ENCODE peak calls at places on chromosomes 4 and X, in four cellular contexts. One of them, this sample, is unnamed.

GRCh38 chr4:106114284-106114683 is 201.7 kb downstream of the TBCK start:
- DNase-seq in WTC11: no peak
- DNase-seq in K562: no peak
- DNase-seq in HepG2: no peak
- DNase-seq in this sample: no peak

GRCh38 chr4:5191831-5192230 is 140.6 kb downstream of the STK32B start:
- DNase-seq in WTC11: no peak
- DNase-seq in K562: no peak
- DNase-seq in HepG2: no peak
- DNase-seq in this sample: no peak

GRCh38 chrX:21529771-21530170 is 128.4 kb downstream of the KLHL34 start:
- DNase-seq in WTC11: no peak
- DNase-seq in K562: no peak
- DNase-seq in HepG2: no peak
- DNase-seq in this sample: no peak

GRCh38 chr4:123110147-123110546 is 187.8 kb upstream of the NUDT6 start:
- DNase-seq in WTC11: no peak
- DNase-seq in K562: no peak
- DNase-seq in HepG2: no peak
- DNase-seq in this sample: no peak

GRCh38 chr4:123444298-123444731 is 47.7 kb downstream of the SPRY1 start:
- DNase-seq in WTC11: peak
- DNase-seq in K562: peak
- DNase-seq in HepG2: peak
- DNase-seq in this sample: peak

GRCh38 chr4:121164291-121164690 is at the start of gene TNIP3:
- DNase-seq in WTC11: no peak
- DNase-seq in K562: no peak
- DNase-seq in HepG2: no peak
- DNase-seq in this sample: no peak

GRCh38 chrX:3699841-3700381 is 13.5 kb downstream of the PRKX start:
- DNase-seq in WTC11: no peak
- DNase-seq in K562: no peak
- DNase-seq in HepG2: no peak
- DNase-seq in this sample: no peak

GRCh38 chr4:95231713-95232112 is 317.1 kb downstream of the UNC5C start:
- DNase-seq in WTC11: no peak
- DNase-seq in K562: no peak
- DNase-seq in HepG2: no peak
- DNase-seq in this sample: peak

GRCh38 chrX:16476009-16476408 is 173.9 kb upstream of the S100G start:
- DNase-seq in WTC11: no peak
- DNase-seq in K562: no peak
- DNase-seq in HepG2: no peak
- DNase-seq in this sample: no peak

GRCh38 chr4:128649575-128650205 is 159.8 kb upstream of the JADE1 start:
- DNase-seq in WTC11: no peak
- DNase-seq in K562: no peak
- DNase-seq in HepG2: peak
- DNase-seq in this sample: no peak

GRCh38 chr4:10731690-10732089 is 47.1 kb upstream of the CLNK start:
- DNase-seq in WTC11: no peak
- DNase-seq in K562: no peak
- DNase-seq in HepG2: no peak
- DNase-seq in this sample: no peak

GRCh38 chr4:62676962-62677361 is 1476.8 kb downstream of the ADGRL3 start:
- DNase-seq in WTC11: no peak
- DNase-seq in K562: no peak
- DNase-seq in HepG2: no peak
- DNase-seq in this sample: no peak

GRCh38 chrX:133053854-133054565 is 42.9 kb downstream of the USP26 start:
- DNase-seq in WTC11: no peak
- DNase-seq in K562: no peak
- DNase-seq in HepG2: no peak
- DNase-seq in this sample: no peak

GRCh38 chr4:74056858-74057562 is 18.5 kb upstream of the CXCL3 start:
- DNase-seq in WTC11: no peak
- DNase-seq in K562: peak
- DNase-seq in HepG2: no peak
- DNase-seq in this sample: no peak

GRCh38 chr4:95580226-95580625 is 31.5 kb upstream of the UNC5C start:
- DNase-seq in WTC11: peak
- DNase-seq in K562: no peak
- DNase-seq in HepG2: no peak
- DNase-seq in this sample: no peak

GRCh38 chrX:77785400-77785745 is 643 bp downstream of the ATRX start:
- DNase-seq in WTC11: peak
- DNase-seq in K562: peak
- DNase-seq in HepG2: no peak
- DNase-seq in this sample: peak

GRCh38 chrX:10769165-10769564 is 148.8 kb upstream of the MID1 start:
- DNase-seq in WTC11: no peak
- DNase-seq in K562: peak
- DNase-seq in HepG2: no peak
- DNase-seq in this sample: peak

GRCh38 chrX:41419082-41419481 is 28.1 kb upstream of the NYX start:
- DNase-seq in WTC11: no peak
- DNase-seq in K562: no peak
- DNase-seq in HepG2: no peak
- DNase-seq in this sample: no peak

GRCh38 chr4:58225460-58225859 is 1115.3 kb upstream of the IGFBP7 start:
- DNase-seq in WTC11: no peak
- DNase-seq in K562: no peak
- DNase-seq in HepG2: no peak
- DNase-seq in this sample: no peak

GRCh38 chr4:53508446-53508845 is 82.8 kb downstream of the LNX1 start:
- DNase-seq in WTC11: no peak
- DNase-seq in K562: peak
- DNase-seq in HepG2: peak
- DNase-seq in this sample: no peak

GRCh38 chr4:94686086-94686485 is 71.7 kb upstream of the BMPR1B start:
- DNase-seq in WTC11: no peak
- DNase-seq in K562: no peak
- DNase-seq in HepG2: no peak
- DNase-seq in this sample: no peak

GRCh38 chr4:112975567-112976355 is 73.7 kb upstream of the ANK2 start:
- DNase-seq in WTC11: no peak
- DNase-seq in K562: no peak
- DNase-seq in HepG2: no peak
- DNase-seq in this sample: no peak

GRCh38 chrX:150460781-150461180 is 97.7 kb downstream of the MAMLD1 start:
- DNase-seq in WTC11: no peak
- DNase-seq in K562: no peak
- DNase-seq in HepG2: no peak
- DNase-seq in this sample: no peak

GRCh38 chr4:186606593-186606992 is 51.2 kb upstream of the MTNR1A start:
- DNase-seq in WTC11: no peak
- DNase-seq in K562: peak
- DNase-seq in HepG2: no peak
- DNase-seq in this sample: no peak

GRCh38 chr4:113223001-113223400 is 173.5 kb downstream of the ANK2 start:
- DNase-seq in WTC11: no peak
- DNase-seq in K562: no peak
- DNase-seq in HepG2: no peak
- DNase-seq in this sample: no peak

GRCh38 chrX:102651242-102651967 is at the start of gene GPRASP1:
- DNase-seq in WTC11: peak
- DNase-seq in K562: no peak
- DNase-seq in HepG2: no peak
- DNase-seq in this sample: no peak

DNA sequence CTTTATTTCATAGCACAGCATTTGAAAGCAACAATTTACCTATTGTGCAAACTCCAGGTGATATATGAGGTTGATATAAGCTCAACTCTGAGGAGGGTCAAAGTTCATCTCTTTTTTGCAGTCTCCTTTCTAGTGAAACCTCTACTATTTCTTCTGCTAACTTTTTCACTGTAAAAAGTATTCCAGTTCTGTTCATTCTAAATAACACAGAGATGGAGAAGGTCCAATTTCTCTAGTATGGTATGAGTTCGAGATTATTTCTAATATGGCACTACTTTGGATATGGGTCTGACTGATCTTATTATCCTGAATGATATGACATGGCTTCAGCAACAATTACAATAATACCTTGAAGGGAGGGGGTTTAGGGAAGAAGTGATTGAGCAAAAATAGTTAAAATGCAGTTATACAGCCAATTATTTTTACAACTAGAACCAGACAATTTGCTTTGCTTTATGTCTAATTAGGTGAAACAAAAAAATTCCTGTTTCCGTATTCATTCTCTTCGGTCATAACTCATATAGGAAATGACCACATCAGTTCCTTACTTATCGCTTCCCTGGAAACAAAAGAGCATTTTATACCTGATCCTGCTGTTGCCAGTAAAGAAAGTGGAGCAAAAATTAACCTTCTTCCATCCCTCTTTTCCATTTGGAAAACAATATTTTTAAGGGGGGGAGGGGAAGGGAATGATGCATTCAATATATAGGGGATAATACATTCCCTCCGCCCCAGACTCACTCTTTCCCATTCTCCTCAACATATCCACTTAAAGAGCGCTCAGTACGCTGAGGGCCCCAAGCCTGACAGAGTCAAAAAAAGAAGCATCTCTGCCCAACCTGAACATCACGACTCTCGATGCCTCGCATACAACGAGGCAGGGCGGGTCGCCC is 1.0 kb downstream of the TBC1D9 start:
- DNase-seq in WTC11: no peak
- DNase-seq in K562: no peak
- DNase-seq in HepG2: no peak
- DNase-seq in this sample: no peak
- TF ChIP-seq ELF4 in WTC11: no peak
- TF ChIP-seq ELF4 in K562: no peak
- TF ChIP-seq ELF4 in HepG2: no peak
- TF ChIP-seq ELF4 in this sample: no peak

GRCh38 chr4:126242679-126243390 is 928.1 kb downstream of the FAT4 start:
- DNase-seq in WTC11: no peak
- DNase-seq in K562: no peak
- DNase-seq in HepG2: no peak
- DNase-seq in this sample: no peak
- TF ChIP-seq ELF4 in WTC11: no peak
- TF ChIP-seq ELF4 in K562: no peak
- TF ChIP-seq ELF4 in HepG2: no peak
- TF ChIP-seq ELF4 in this sample: no peak

GRCh38 chrX:53631156-53631555 is 55.4 kb downstream of the HUWE1 start:
- DNase-seq in WTC11: no peak
- DNase-seq in K562: no peak
- DNase-seq in HepG2: no peak
- DNase-seq in this sample: no peak
- TF ChIP-seq ELF4 in WTC11: no peak
- TF ChIP-seq ELF4 in K562: no peak
- TF ChIP-seq ELF4 in HepG2: no peak
- TF ChIP-seq ELF4 in this sample: no peak

GRCh38 chr4:84939111-84939510 is 27.4 kb downstream of the WDFY3 start:
- DNase-seq in WTC11: no peak
- DNase-seq in K562: no peak
- DNase-seq in HepG2: no peak
- DNase-seq in this sample: no peak

GRCh38 chr4:84948056-84948455 is 18.4 kb downstream of the WDFY3 start:
- DNase-seq in WTC11: no peak
- DNase-seq in K562: no peak
- DNase-seq in HepG2: no peak
- DNase-seq in this sample: no peak

GRCh38 chr4:84940960-84941359 is 25.5 kb downstream of the WDFY3 start:
- DNase-seq in WTC11: no peak
- DNase-seq in K562: no peak
- DNase-seq in HepG2: no peak
- DNase-seq in this sample: no peak

GRCh38 chr4:84944952-84945351 is 21.5 kb downstream of the WDFY3 start:
- DNase-seq in WTC11: no peak
- DNase-seq in K562: no peak
- DNase-seq in HepG2: peak
- DNase-seq in this sample: no peak
- TF ChIP-seq ELF4 in WTC11: no peak
- TF ChIP-seq ELF4 in K562: no peak
- TF ChIP-seq ELF4 in HepG2: no peak
- TF ChIP-seq ELF4 in this sample: no peak

GRCh38 chrX:124555036-124555595 is 208.8 kb downstream of the SH2D1A start:
- DNase-seq in WTC11: no peak
- DNase-seq in K562: no peak
- DNase-seq in HepG2: no peak
- DNase-seq in this sample: no peak
- TF ChIP-seq ELF4 in WTC11: no peak
- TF ChIP-seq ELF4 in K562: no peak
- TF ChIP-seq ELF4 in HepG2: no peak
- TF ChIP-seq ELF4 in this sample: no peak

GRCh38 chr4:76280488-76281441 is 25.8 kb upstream of the STBD1 start:
- DNase-seq in WTC11: no peak
- DNase-seq in K562: no peak
- DNase-seq in HepG2: no peak
- DNase-seq in this sample: no peak

GRCh38 chr4:76278583-76278982 is 27.1 kb downstream of the FAM47E start:
- DNase-seq in WTC11: no peak
- DNase-seq in K562: no peak
- DNase-seq in HepG2: no peak
- DNase-seq in this sample: no peak

GRCh38 chr4:76277667-76278066 is 26.1 kb downstream of the FAM47E start:
- DNase-seq in WTC11: no peak
- DNase-seq in K562: no peak
- DNase-seq in HepG2: no peak
- DNase-seq in this sample: no peak

GRCh38 chr4:76276813-76277212 is 25.3 kb downstream of the FAM47E start:
- DNase-seq in WTC11: no peak
- DNase-seq in K562: no peak
- DNase-seq in HepG2: no peak
- DNase-seq in this sample: no peak

GRCh38 chr4:76279462-76279861 is 27.1 kb upstream of the STBD1 start:
- DNase-seq in WTC11: no peak
- DNase-seq in K562: no peak
- DNase-seq in HepG2: no peak
- DNase-seq in this sample: no peak
- TF ChIP-seq ELF4 in WTC11: no peak
- TF ChIP-seq ELF4 in K562: no peak
- TF ChIP-seq ELF4 in HepG2: no peak
- TF ChIP-seq ELF4 in this sample: no peak

GRCh38 chrX:39905475-39905889 is 192.3 kb downstream of the BCOR start:
- DNase-seq in WTC11: no peak
- DNase-seq in K562: peak
- DNase-seq in HepG2: no peak
- DNase-seq in this sample: no peak
- TF ChIP-seq ELF4 in WTC11: no peak
- TF ChIP-seq ELF4 in K562: no peak
- TF ChIP-seq ELF4 in HepG2: no peak
- TF ChIP-seq ELF4 in this sample: no peak

This sample was measured in HEK293T.